ENCODE peak calls at places on chromosome 14, in nine cellular contexts. One of them, this sample, is unnamed.

GRCh38 chr14:67680121-67680602 is 5.7 kb upstream of the VTI1B start:
- DNase-seq in CD4-positive, CD25-positive, alpha-beta regulatory T cell: no peak
- DNase-seq in GM20000: peak
- DNase-seq in ELR: peak
- DNase-seq in uterus: no peak
- DNase-seq in germinal center: no peak
- DNase-seq in hypothalamus: no peak
- DNase-seq in renal cortical epithelial cell: peak
- DNase-seq in aorta: no peak
- DNase-seq in this sample: peak

GRCh38 chr14:66139432-66139831 is 346.7 kb upstream of the CCDC196 start:
- DNase-seq in hypothalamus: no peak
- DNase-seq in germinal center: no peak
- DNase-seq in uterus: no peak
- DNase-seq in aorta: no peak
- DNase-seq in renal cortical epithelial cell: no peak
- DNase-seq in ELR: no peak
- DNase-seq in GM20000: no peak
- DNase-seq in CD4-positive, CD25-positive, alpha-beta regulatory T cell: no peak
- DNase-seq in this sample: no peak

GRCh38 chr14:55458800-55459577 is 18.6 kb upstream of the TBPL2 start:
- DNase-seq in GM20000: peak
- DNase-seq in uterus: no peak
- DNase-seq in germinal center: no peak
- DNase-seq in CD4-positive, CD25-positive, alpha-beta regulatory T cell: no peak
- DNase-seq in aorta: no peak
- DNase-seq in hypothalamus: no peak
- DNase-seq in ELR: peak
- DNase-seq in renal cortical epithelial cell: peak
- DNase-seq in this sample: peak

GRCh38 chr14:55451950-55452349 is 11.5 kb upstream of the TBPL2 start:
- DNase-seq in uterus: no peak
- DNase-seq in CD4-positive, CD25-positive, alpha-beta regulatory T cell: no peak
- DNase-seq in renal cortical epithelial cell: no peak
- DNase-seq in germinal center: no peak
- DNase-seq in aorta: no peak
- DNase-seq in ELR: no peak
- DNase-seq in GM20000: no peak
- DNase-seq in hypothalamus: no peak
- DNase-seq in this sample: no peak

GRCh38 chr14:96231731-96232130 is 24.3 kb upstream of the BDKRB1 start:
- DNase-seq in CD4-positive, CD25-positive, alpha-beta regulatory T cell: no peak
- DNase-seq in ELR: no peak
- DNase-seq in aorta: no peak
- DNase-seq in uterus: no peak
- DNase-seq in hypothalamus: no peak
- DNase-seq in germinal center: no peak
- DNase-seq in GM20000: no peak
- DNase-seq in renal cortical epithelial cell: no peak
- DNase-seq in this sample: no peak

GRCh38 chr14:76937181-76938091 is 91.1 kb downstream of the IRF2BPL start:
- DNase-seq in CD4-positive, CD25-positive, alpha-beta regulatory T cell: no peak
- DNase-seq in uterus: peak
- DNase-seq in hypothalamus: peak
- DNase-seq in aorta: peak
- DNase-seq in ELR: peak
- DNase-seq in GM20000: no peak
- DNase-seq in renal cortical epithelial cell: no peak
- DNase-seq in germinal center: no peak
- DNase-seq in this sample: peak

GRCh38 chr14:76595266-76595665 is 166.0 kb upstream of the VASH1 start:
- DNase-seq in hypothalamus: no peak
- DNase-seq in GM20000: no peak
- DNase-seq in aorta: no peak
- DNase-seq in renal cortical epithelial cell: no peak
- DNase-seq in germinal center: no peak
- DNase-seq in uterus: no peak
- DNase-seq in ELR: no peak
- DNase-seq in CD4-positive, CD25-positive, alpha-beta regulatory T cell: no peak
- DNase-seq in this sample: no peak

GRCh38 chr14:89393346-89393745 is 23.7 kb downstream of the FOXN3 start:
- DNase-seq in uterus: no peak
- DNase-seq in GM20000: no peak
- DNase-seq in germinal center: no peak
- DNase-seq in renal cortical epithelial cell: no peak
- DNase-seq in aorta: no peak
- DNase-seq in CD4-positive, CD25-positive, alpha-beta regulatory T cell: no peak
- DNase-seq in ELR: no peak
- DNase-seq in hypothalamus: no peak
- DNase-seq in this sample: no peak

GRCh38 chr14:72946491-72946890 is 20.2 kb downstream of the DCAF4 start:
- DNase-seq in aorta: peak
- DNase-seq in CD4-positive, CD25-positive, alpha-beta regulatory T cell: no peak
- DNase-seq in uterus: no peak
- DNase-seq in hypothalamus: no peak
- DNase-seq in GM20000: no peak
- DNase-seq in ELR: peak
- DNase-seq in germinal center: no peak
- DNase-seq in renal cortical epithelial cell: no peak
- DNase-seq in this sample: no peak

GRCh38 chr14:64971890-64972785 is at the start of gene RAB15:
- DNase-seq in CD4-positive, CD25-positive, alpha-beta regulatory T cell: peak
- DNase-seq in germinal center: peak
- DNase-seq in renal cortical epithelial cell: no peak
- DNase-seq in ELR: peak
- DNase-seq in aorta: peak
- DNase-seq in GM20000: peak
- DNase-seq in hypothalamus: no peak
- DNase-seq in uterus: no peak
- DNase-seq in this sample: peak

GRCh38 chr14:88026890-88027289 is 22.0 kb downstream of the GPR65 start:
- DNase-seq in uterus: no peak
- DNase-seq in CD4-positive, CD25-positive, alpha-beta regulatory T cell: no peak
- DNase-seq in renal cortical epithelial cell: no peak
- DNase-seq in hypothalamus: no peak
- DNase-seq in ELR: no peak
- DNase-seq in aorta: no peak
- DNase-seq in germinal center: no peak
- DNase-seq in GM20000: peak
- DNase-seq in this sample: no peak

GRCh38 chr14:63598821-63599220 is 42.9 kb downstream of the WDR89 start:
- DNase-seq in GM20000: no peak
- DNase-seq in hypothalamus: no peak
- DNase-seq in aorta: no peak
- DNase-seq in CD4-positive, CD25-positive, alpha-beta regulatory T cell: no peak
- DNase-seq in germinal center: no peak
- DNase-seq in uterus: no peak
- DNase-seq in ELR: no peak
- DNase-seq in renal cortical epithelial cell: no peak
- DNase-seq in this sample: no peak

GRCh38 chr14:54488646-54489317 is at the start of gene GMFB:
- DNase-seq in uterus: peak
- DNase-seq in ELR: peak
- DNase-seq in renal cortical epithelial cell: peak
- DNase-seq in hypothalamus: peak
- DNase-seq in GM20000: peak
- DNase-seq in germinal center: peak
- DNase-seq in aorta: peak
- DNase-seq in CD4-positive, CD25-positive, alpha-beta regulatory T cell: peak
- DNase-seq in this sample: peak

GRCh38 chr14:68282479-68283377 is 463.1 kb downstream of the RAD51B start:
- DNase-seq in uterus: no peak
- DNase-seq in aorta: no peak
- DNase-seq in germinal center: no peak
- DNase-seq in renal cortical epithelial cell: no peak
- DNase-seq in GM20000: no peak
- DNase-seq in CD4-positive, CD25-positive, alpha-beta regulatory T cell: peak
- DNase-seq in ELR: no peak
- DNase-seq in hypothalamus: no peak
- DNase-seq in this sample: no peak

GRCh38 chr14:87014854-87015253 is 978.1 kb downstream of the GALC start:
- DNase-seq in GM20000: no peak
- DNase-seq in ELR: no peak
- DNase-seq in CD4-positive, CD25-positive, alpha-beta regulatory T cell: no peak
- DNase-seq in germinal center: no peak
- DNase-seq in hypothalamus: no peak
- DNase-seq in uterus: no peak
- DNase-seq in aorta: no peak
- DNase-seq in renal cortical epithelial cell: peak
- DNase-seq in this sample: no peak

GRCh38 chr14:75186953-75187352 is 10.5 kb upstream of the TMED10 start:
- DNase-seq in germinal center: no peak
- DNase-seq in hypothalamus: no peak
- DNase-seq in uterus: no peak
- DNase-seq in renal cortical epithelial cell: no peak
- DNase-seq in GM20000: no peak
- DNase-seq in ELR: no peak
- DNase-seq in aorta: no peak
- DNase-seq in CD4-positive, CD25-positive, alpha-beta regulatory T cell: no peak
- DNase-seq in this sample: no peak

GRCh38 chr14:65753061-65753460 is 340.5 kb downstream of the FUT8 start:
- DNase-seq in CD4-positive, CD25-positive, alpha-beta regulatory T cell: no peak
- DNase-seq in renal cortical epithelial cell: no peak
- DNase-seq in uterus: no peak
- DNase-seq in germinal center: no peak
- DNase-seq in GM20000: no peak
- DNase-seq in ELR: no peak
- DNase-seq in hypothalamus: no peak
- DNase-seq in aorta: no peak
- DNase-seq in this sample: no peak

GRCh38 chr14:75981426-75981825 is 369 bp downstream of the TGFB3 start:
- DNase-seq in renal cortical epithelial cell: no peak
- DNase-seq in ELR: no peak
- DNase-seq in GM20000: peak
- DNase-seq in germinal center: peak
- DNase-seq in CD4-positive, CD25-positive, alpha-beta regulatory T cell: no peak
- DNase-seq in hypothalamus: no peak
- DNase-seq in aorta: no peak
- DNase-seq in uterus: peak
- DNase-seq in this sample: peak

GRCh38 chr14:23357261-23357660 is 4.6 kb upstream of the SLC22A17 start:
- DNase-seq in ELR: no peak
- DNase-seq in germinal center: no peak
- DNase-seq in renal cortical epithelial cell: no peak
- DNase-seq in uterus: no peak
- DNase-seq in CD4-positive, CD25-positive, alpha-beta regulatory T cell: no peak
- DNase-seq in aorta: peak
- DNase-seq in GM20000: no peak
- DNase-seq in hypothalamus: no peak
- DNase-seq in this sample: no peak

GRCh38 chr14:69784942-69785341 is 12.1 kb downstream of the SLC10A1 start:
- DNase-seq in renal cortical epithelial cell: no peak
- DNase-seq in ELR: no peak
- DNase-seq in GM20000: no peak
- DNase-seq in aorta: no peak
- DNase-seq in uterus: no peak
- DNase-seq in CD4-positive, CD25-positive, alpha-beta regulatory T cell: no peak
- DNase-seq in germinal center: no peak
- DNase-seq in hypothalamus: no peak
- DNase-seq in this sample: no peak

GRCh38 chr14:67571275-67571990 is 28.6 kb downstream of the PIGH start:
- DNase-seq in hypothalamus: peak
- DNase-seq in renal cortical epithelial cell: peak
- DNase-seq in germinal center: peak
- DNase-seq in aorta: peak
- DNase-seq in uterus: peak
- DNase-seq in ELR: peak
- DNase-seq in CD4-positive, CD25-positive, alpha-beta regulatory T cell: peak
- DNase-seq in GM20000: peak
- DNase-seq in this sample: peak

GRCh38 chr14:91231446-91231845 is 13.1 kb downstream of the GPR68 start:
- DNase-seq in ELR: peak
- DNase-seq in renal cortical epithelial cell: no peak
- DNase-seq in hypothalamus: no peak
- DNase-seq in aorta: no peak
- DNase-seq in uterus: no peak
- DNase-seq in GM20000: no peak
- DNase-seq in germinal center: no peak
- DNase-seq in CD4-positive, CD25-positive, alpha-beta regulatory T cell: no peak
- DNase-seq in this sample: peak

GRCh38 chr14:37122919-37123639 is 49.3 kb downstream of the SLC25A21 start:
- DNase-seq in GM20000: no peak
- DNase-seq in hypothalamus: no peak
- DNase-seq in ELR: no peak
- DNase-seq in renal cortical epithelial cell: peak
- DNase-seq in aorta: no peak
- DNase-seq in CD4-positive, CD25-positive, alpha-beta regulatory T cell: no peak
- DNase-seq in germinal center: no peak
- DNase-seq in uterus: no peak
- DNase-seq in this sample: no peak

GRCh38 chr14:106657460-106657859 is 1131.1 kb downstream of the TMEM121 start:
- DNase-seq in germinal center: peak
- DNase-seq in hypothalamus: no peak
- DNase-seq in CD4-positive, CD25-positive, alpha-beta regulatory T cell: no peak
- DNase-seq in uterus: no peak
- DNase-seq in ELR: no peak
- DNase-seq in aorta: no peak
- DNase-seq in GM20000: peak
- DNase-seq in renal cortical epithelial cell: no peak
- DNase-seq in this sample: no peak